ENCODE peak calls at places on chromosomes 11 and 22, in five cellular contexts. H, S, B, W and E are unnamed samples.

GRCh38 chr11:7892751-7893356 is 38.2 kb downstream of the OR10A6 start:
- DNase-seq in H (no peak), S (no peak), B (no peak), W (peak; percentile 64), E (peak; percentile 56)

GRCh38 chr11:47592276-47592675 is 1.9 kb downstream of the C1QTNF4 start:
- DNase-seq in H (no peak), S (no peak), B (no peak), W (no peak), E (no peak)

GRCh38 chr11:39990413-39990812 is 1469.0 kb downstream of the LRRC4C start:
- DNase-seq in H (no peak), S (no peak), B (no peak), W (no peak), E (no peak)

GRCh38 chr22:29269731-29270474 is 1.8 kb downstream of the EWSR1 start:
- DNase-seq in H (no peak), S (no peak), B (no peak), W (peak; percentile 10), E (no peak)

GRCh38 chr11:97487387-97487786 is 1097.6 kb downstream of the JRKL start:
- DNase-seq in H (no peak), S (no peak), B (no peak), W (no peak), E (no peak)

GRCh38 chr22:26798433-26799065 is 141.2 kb downstream of the MIAT start:
- DNase-seq in H (no peak), S (no peak), B (no peak), W (no peak), E (no peak)

GRCh38 chr11:64644348-64645242 is 53.6 kb downstream of the SLC22A12 start:
- DNase-seq in H (no peak), S (no peak), B (no peak), W (no peak), E (no peak)

GRCh38 chr11:119228535-119229302 is 22.6 kb downstream of the CBL start:
- DNase-seq in H (no peak), S (no peak), B (no peak), W (no peak), E (no peak)

GRCh38 chr11:47413908-47414684 is 5.7 kb downstream of the SLC39A13 start:
- DNase-seq in H (no peak), S (no peak), B (no peak), W (no peak), E (peak; percentile 49)

GRCh38 chr22:40491990-40492631 is 121.7 kb downstream of the SGSM3 start:
- DNase-seq in H (no peak), S (no peak), B (no peak), W (no peak), E (peak; percentile 43)

GRCh38 chr11:88535916-88536547 is 198.5 kb upstream of the CTSC start:
- DNase-seq in H (no peak), S (no peak), B (no peak), W (peak; percentile 90), E (peak; percentile 63)

GRCh38 chr11:78034623-78035022 is 11.5 kb upstream of the KCTD14 start:
- DNase-seq in H (no peak), S (no peak), B (no peak), W (no peak), E (no peak)

GRCh38 chr11:31598454-31598853 is 88.9 kb downstream of the ELP4 start:
- DNase-seq in H (no peak), S (no peak), B (no peak), W (no peak), E (no peak)

GRCh38 chr11:61332266-61332822 is 561 bp downstream of the DDB1 start:
- DNase-seq in H (no peak), S (peak; percentile 50), B (no peak), W (peak; percentile 42), E (no peak)

GRCh38 chr11:123063396-123064267 is 1.7 kb upstream of the HSPA8 start:
- DNase-seq in H (no peak), S (peak; percentile 60), B (no peak), W (peak; percentile 65), E (peak; percentile 43)

GRCh38 chr11:856397-856796 is 13.7 kb downstream of the TSPAN4 start:
- DNase-seq in H (no peak), S (no peak), B (no peak), W (no peak), E (no peak)

GRCh38 chr11:2933376-2934056 is 4.3 kb upstream of the PHLDA2 start:
- DNase-seq in H (peak; percentile 62), S (peak; percentile 81), B (peak; percentile 54), W (peak; percentile 64), E (peak; percentile 65)

GRCh38 chr11:13939952-13940610 is 22.4 kb upstream of the SPON1 start:
- DNase-seq in H (no peak), S (no peak), B (no peak), W (no peak), E (no peak)

GRCh38 chr22:19621372-19622060 is 92.8 kb upstream of the SEPTIN5 start:
- DNase-seq in H (no peak), S (no peak), B (no peak), W (peak; percentile 12), E (no peak)

GRCh38 chr22:21926728-21927127 is 25.9 kb downstream of the PPM1F start:
- DNase-seq in H (no peak), S (no peak), B (no peak), W (no peak), E (no peak)

GRCh38 chr11:121884601-121885000 is 231.4 kb downstream of the BLID start:
- DNase-seq in H (no peak), S (no peak), B (no peak), W (no peak), E (no peak)

GRCh38 chr11:12143461-12144258 is 33.3 kb downstream of the MICAL2 start:
- DNase-seq in H (no peak), S (no peak), B (no peak), W (no peak), E (no peak)

GRCh38 chr11:61611309-61611708 is 30.4 kb upstream of the SYT7 start:
- DNase-seq in H (no peak), S (no peak), B (no peak), W (no peak), E (no peak)

GRCh38 chr11:103662880-103663279 is 373.6 kb upstream of the DDI1 start:
- DNase-seq in H (no peak), S (no peak), B (no peak), W (peak; percentile 30), E (no peak)

GRCh38 chr11:2964782-2965181 is 27.3 kb downstream of the NAP1L4 start:
- DNase-seq in H (no peak), S (no peak), B (no peak), W (no peak), E (no peak)

GRCh38 chr22:46076651-46077339 is 73.5 kb upstream of the PPARA start:
- DNase-seq in H (peak; percentile 52), S (no peak), B (no peak), W (peak; percentile 64), E (no peak)

GRCh38 chr11:119445356-119445755 is 22.4 kb upstream of the THY1 start:
- DNase-seq in H (no peak), S (no peak), B (no peak), W (no peak), E (no peak)

GRCh38 chr11:46418751-46419150 is 27.2 kb upstream of the CHRM4 start:
- DNase-seq in H (no peak), S (no peak), B (no peak), W (no peak), E (no peak)

GRCh38 chr11:12845739-12846358 is 163.3 kb upstream of the RASSF10 start:
- DNase-seq in H (peak; percentile 31), S (no peak), B (no peak), W (peak; percentile 30), E (no peak)

GRCh38 chr11:838441-839279 is 3.7 kb downstream of the POLR2L start:
- DNase-seq in H (no peak), S (no peak), B (no peak), W (peak; percentile 50), E (no peak)

GRCh38 chr11:62012451-62013265 is 45.2 kb upstream of the FTH1 start:
- DNase-seq in H (no peak), S (no peak), B (no peak), W (no peak), E (no peak)

GRCh38 chr11:14042686-14043440 is 80.3 kb downstream of the SPON1 start:
- DNase-seq in H (no peak), S (no peak), B (no peak), W (no peak), E (no peak)

GRCh38 chr22:43886231-43886630 is 5.6 kb downstream of the PNPLA5 start:
- DNase-seq in H (no peak), S (no peak), B (no peak), W (no peak), E (no peak)

GRCh38 chr11:66844496-66845142 is 1.4 kb downstream of the RCE1 start:
- DNase-seq in H (no peak), S (peak; percentile 35), B (no peak), W (no peak), E (no peak)

GRCh38 chr22:48577014-48577690 is 1250.5 kb downstream of the BRD1 start:
- DNase-seq in H (no peak), S (no peak), B (no peak), W (peak; percentile 4), E (no peak)

GRCh38 chr22:20458530-20459151 is 21.0 kb upstream of the SCARF2 start:
- DNase-seq in H (no peak), S (no peak), B (no peak), W (no peak), E (no peak)

GRCh38 chr11:6926208-6927029 is at the start of gene ZNF215:
- DNase-seq in H (peak; percentile 72), S (peak; percentile 41), B (peak; percentile 17), W (peak; percentile 71), E (peak; percentile 71)

GRCh38 chr11:118241191-118242098 is 10.7 kb downstream of the MPZL3 start:
- DNase-seq in H (no peak), S (peak; percentile 91), B (peak; percentile 75), W (peak; percentile 85), E (no peak)